ENCODE peak calls at places on chromosomes 16 and 17, in ten cellular contexts. N is small intestine, I is lung, A is fibroblast of mammary gland, O is heart right ventricle, R is adrenal gland, U is left ventricle myocardium inferior, G is Caco-2, K is PC-9, W is uterus. T is an unnamed sample.

GRCh38 chr16:86910146-86910805 is 331.9 kb downstream of the FOXL1 start:
- DNase-seq in N (no peak), I (no peak), A (no peak), O (no peak), R (no peak), U (no peak), G (no peak), K (no peak), W (no peak), T (no peak)

GRCh38 chr16:48526058-48526957 is 83.7 kb downstream of the N4BP1 start:
- DNase-seq in N (peak; percentile 94), I (no peak), A (no peak), O (no peak), R (no peak), U (no peak), G (peak; percentile 88), K (peak; percentile 71), W (no peak), T (no peak)

GRCh38 chr16:47461598-47462266 is 601 bp downstream of the PHKB start:
- DNase-seq in N (peak; percentile 84), I (peak; percentile 52), A (peak; percentile 72), O (peak; percentile 36), R (peak; percentile 20), U (no peak), G (peak; percentile 37), K (peak; percentile 37), W (no peak), T (peak; percentile 38)

GRCh38 chr17:28528329-28529011 is 22.3 kb downstream of the FOXN1 start:
- DNase-seq in N (peak; percentile 37), I (peak; percentile 45), A (no peak), O (no peak), R (no peak), U (no peak), G (no peak), K (peak; percentile 27), W (no peak), T (no peak)

GRCh38 chr16:50668368-50669008 is 12.6 kb downstream of the SNX20 start:
- DNase-seq in N (no peak), I (peak; percentile 61), A (no peak), O (no peak), R (no peak), U (no peak), G (peak; percentile 74), K (peak; percentile 31), W (no peak), T (no peak)

GRCh38 chr16:67967183-67967955 is 1.1 kb downstream of the SLC12A4 start:
- DNase-seq in N (no peak), I (no peak), A (peak; percentile 55), O (peak; percentile 24), R (no peak), U (no peak), G (no peak), K (no peak), W (no peak), T (peak; percentile 34)

GRCh38 chr16:77288222-77288621 is 89.0 kb downstream of the SYCE1L start:
- DNase-seq in N (no peak), I (no peak), A (peak; percentile 95), O (no peak), R (no peak), U (no peak), G (no peak), K (no peak), W (no peak), T (peak; percentile 89)

GRCh38 chr17:72332367-72332766 is 211.5 kb downstream of the SOX9 start:
- DNase-seq in N (no peak), I (no peak), A (no peak), O (no peak), R (no peak), U (no peak), G (no peak), K (no peak), W (no peak), T (no peak)

GRCh38 chr17:10352866-10353265 is 19.9 kb downstream of the MYH13 start:
- DNase-seq in N (no peak), I (no peak), A (no peak), O (no peak), R (no peak), U (no peak), G (no peak), K (no peak), W (no peak), T (no peak)

GRCh38 chr17:67833946-67834631 is 8.8 kb downstream of the BPTF start:
- DNase-seq in N (no peak), I (no peak), A (no peak), O (no peak), R (no peak), U (no peak), G (peak; percentile 19), K (no peak), W (no peak), T (no peak)

GRCh38 chr16:5851583-5851982 is 754.0 kb upstream of the EEF2KMT start:
- DNase-seq in N (no peak), I (no peak), A (no peak), O (no peak), R (no peak), U (no peak), G (no peak), K (no peak), W (no peak), T (no peak)

GRCh38 chr16:83305092-83305491 is 502.7 kb upstream of the HSBP1 start:
- DNase-seq in N (no peak), I (no peak), A (peak; percentile 70), O (no peak), R (no peak), U (no peak), G (no peak), K (no peak), W (no peak), T (no peak)

GRCh38 chr16:73878616-73879015 is 418.0 kb upstream of the PSMD7 start:
- DNase-seq in N (peak; percentile 53), I (no peak), A (peak; percentile 75), O (peak; percentile 29), R (peak; percentile 14), U (no peak), G (peak; percentile 50), K (peak; percentile 2), W (no peak), T (peak; percentile 64)

DNA sequence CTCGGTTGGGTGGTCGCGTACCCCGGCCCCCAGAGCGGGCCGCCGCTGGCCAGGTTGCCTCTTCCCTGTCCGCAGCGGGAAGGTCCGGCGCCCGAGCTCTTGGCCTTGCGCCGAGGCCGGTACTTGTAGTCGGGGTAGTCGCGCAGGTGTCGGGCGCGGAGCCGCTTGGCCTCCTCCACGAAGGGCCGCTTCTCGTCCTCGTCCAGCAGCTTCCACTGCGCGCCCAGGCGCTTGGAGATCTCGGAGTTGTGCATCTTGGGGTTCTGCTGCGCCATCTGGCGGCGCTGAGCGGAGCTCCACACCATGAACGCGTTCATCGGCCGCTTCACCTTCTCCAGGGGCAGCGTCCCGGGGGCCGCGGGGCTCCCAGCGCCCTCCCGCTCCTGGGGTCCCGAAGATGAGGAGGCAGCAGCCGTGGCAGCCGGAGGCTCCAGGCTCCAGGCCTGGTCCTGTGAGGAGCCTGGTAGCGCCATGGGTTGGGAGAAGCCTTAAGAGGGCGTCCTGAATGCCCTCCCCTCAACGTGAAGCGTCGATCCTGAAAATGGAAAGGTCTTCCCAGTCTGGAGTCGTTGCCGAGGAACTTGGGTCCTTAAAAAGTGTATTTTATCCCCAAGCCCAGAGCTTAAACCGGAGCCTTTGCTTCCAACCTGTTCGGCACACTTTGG is 558 bp downstream of the SOX15 start:
- DNase-seq in N (peak; percentile 80), I (peak; percentile 78), A (peak; percentile 88), O (peak; percentile 80), R (peak; percentile 82), U (peak; percentile 87), G (no peak), K (peak; percentile 88), W (peak; percentile 88), T (peak; percentile 85)
- H3K4me3 ChIP-seq in N (no peak overlapping the region), I (no peak overlapping the region), A (no peak overlapping the region), O (peak overlapping the region; percentile 50), R (no peak overlapping the region), U (peak overlapping the region; percentile 63), G (no peak overlapping the region), K (peak overlapping the region; percentile 83), W (peak overlapping the region; percentile 57), T (no peak overlapping the region)

DNA sequence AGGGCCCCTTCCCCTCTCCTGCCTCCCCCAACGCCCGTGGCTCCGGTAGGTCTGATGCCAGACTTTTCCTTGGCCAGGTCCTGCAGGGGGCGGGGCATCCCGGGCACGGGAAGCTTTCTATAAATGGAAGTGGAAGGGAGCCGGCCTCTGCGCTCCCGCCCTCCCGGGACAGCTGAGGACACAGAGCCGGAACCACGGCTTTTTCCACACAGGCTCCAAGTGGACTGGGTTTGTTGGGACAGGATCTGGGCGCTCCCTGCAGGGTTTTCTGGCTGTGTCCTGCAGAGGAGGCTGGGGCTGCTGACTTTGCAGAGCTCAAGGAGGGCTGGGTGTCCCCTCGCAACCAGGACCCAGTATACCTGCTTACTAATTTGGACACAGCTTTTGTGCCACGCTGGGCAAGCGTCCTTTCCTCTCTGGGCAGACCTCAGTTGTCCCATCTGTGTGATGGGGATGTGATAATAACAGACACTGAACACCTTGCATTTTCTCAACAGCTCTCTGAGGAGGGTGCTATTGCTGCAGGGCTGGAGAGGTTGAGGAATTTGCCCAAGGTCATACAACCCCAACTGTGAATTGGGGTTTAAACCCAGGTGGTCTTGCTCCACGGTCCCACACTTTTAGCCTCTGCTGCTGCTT is 1.8 kb downstream of the TNS4 start:
- DNase-seq in N (peak; percentile 88), I (peak; percentile 84), A (peak; percentile 58), O (peak; percentile 90), R (peak; percentile 90), U (peak; percentile 89), G (peak; percentile 68), K (peak; percentile 83), W (peak; percentile 89), T (peak; percentile 90)
- H3K4me3 ChIP-seq in N (no peak overlapping the region), I (no peak overlapping the region), A (no peak overlapping the region), O (no peak overlapping the region), R (no peak overlapping the region), U (peak overlapping the region; percentile 33), G (no peak overlapping the region), K (peak overlapping the region; percentile 80), W (no peak overlapping the region), T (no peak overlapping the region)

DNA sequence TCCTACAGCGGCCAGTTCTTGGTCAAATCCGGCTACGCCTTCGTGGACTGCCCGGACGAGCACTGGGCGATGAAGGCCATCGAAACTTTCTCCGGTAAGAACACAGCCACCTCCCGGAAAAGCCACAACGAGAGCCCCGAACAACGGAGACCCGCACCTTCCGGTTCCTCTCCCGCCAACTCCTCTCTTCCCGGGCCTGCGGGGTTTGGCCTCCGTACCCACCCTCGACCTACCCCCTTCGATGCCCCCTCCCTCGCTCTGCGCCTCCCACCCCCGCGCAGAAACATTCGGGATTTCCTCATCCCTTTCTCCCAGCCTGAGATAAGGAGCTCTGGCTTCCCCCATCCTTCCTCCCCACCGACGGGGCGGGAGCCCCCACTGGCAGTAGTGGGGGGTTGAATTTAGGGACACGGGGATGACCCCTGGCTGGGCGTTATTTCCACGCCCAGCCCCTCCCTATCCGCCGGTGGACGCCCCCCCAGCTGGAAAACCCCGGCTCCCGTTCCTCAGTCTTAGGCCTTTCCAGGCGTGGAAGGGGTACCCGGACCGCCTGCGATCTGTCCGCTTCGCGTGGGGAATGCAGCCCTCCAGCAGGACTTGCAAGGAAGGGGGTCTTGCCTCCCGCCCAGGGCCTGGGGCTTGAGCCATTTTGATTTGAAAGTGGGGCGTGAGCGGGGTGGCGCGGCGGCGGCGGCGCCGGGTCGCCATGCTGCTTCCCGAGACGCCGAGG is 807 bp downstream of the IGF2BP1 start:
- DNase-seq in N (no peak), I (no peak), A (no peak), O (no peak), R (no peak), U (no peak), G (peak; percentile 77), K (no peak), W (no peak), T (no peak)
- H3K4me3 ChIP-seq in N (no peak overlapping the region), I (no peak overlapping the region), A (peak overlapping the region; percentile 24), O (no peak overlapping the region), R (no peak overlapping the region), U (peak overlapping the region; percentile 50), G (peak overlapping the region; percentile 82), K (peak overlapping the region; percentile 96), W (no peak overlapping the region), T (peak overlapping the region; percentile 96)

GRCh38 chr17:38673714-38674012 is 1.1 kb downstream of the EPOP start:
- DNase-seq in N (peak; percentile 11), I (no peak), A (no peak), O (no peak), R (peak; percentile 38), U (peak; percentile 22), G (no peak), K (no peak), W (no peak), T (peak; percentile 25)
- H3K4me3 ChIP-seq in N (no peak overlapping the region), I (no peak overlapping the region), A (no peak overlapping the region), O (peak overlapping the region; percentile 61), R (peak overlapping the region; percentile 47), U (peak overlapping the region; percentile 76), G (peak overlapping the region; percentile 90), K (peak overlapping the region; percentile 95), W (no peak overlapping the region), T (peak overlapping the region; percentile 54)